ENCODE peak calls at places on chromosomes 1 and 21, in seven cellular contexts. Y, L, B, P, Z, X and I are unnamed samples.

GRCh38 chr1:176009951-176010350 is 197.1 kb downstream of the COP1 start:
- DNase-seq in Y (no peak), L (no peak), B (no peak), P (no peak), Z (no peak), X (no peak), I (no peak)

GRCh38 chr21:45076245-45076661 is 1.9 kb downstream of the ADARB1 start:
- DNase-seq in Y (peak), L (no peak), B (no peak), P (no peak), Z (peak), X (no peak), I (no peak)

GRCh38 chr1:238465449-238465848 is 574.7 kb upstream of the ZP4 start:
- DNase-seq in Y (peak), L (no peak), B (no peak), P (no peak), Z (no peak), X (no peak), I (no peak)

GRCh38 chr1:16077430-16078245 is 4.2 kb upstream of the FAM131C start:
- DNase-seq in Y (no peak), L (no peak), B (no peak), P (no peak), Z (no peak), X (peak), I (no peak)

GRCh38 chr1:226764533-226764932 is 25.5 kb upstream of the ITPKB start:
- DNase-seq in Y (no peak), L (no peak), B (no peak), P (no peak), Z (no peak), X (no peak), I (no peak)

GRCh38 chr1:21680918-21681317 is 11.8 kb upstream of the RAP1GAP start:
- DNase-seq in Y (no peak), L (no peak), B (no peak), P (no peak), Z (no peak), X (no peak), I (no peak)

GRCh38 chr1:8211620-8212442 is 106.1 kb upstream of the SLC45A1 start:
- DNase-seq in Y (peak), L (no peak), B (no peak), P (no peak), Z (peak), X (no peak), I (no peak)

GRCh38 chr1:23751050-23751814 is 8.0 kb downstream of the ELOA start:
- DNase-seq in Y (peak), L (peak), B (peak), P (no peak), Z (peak), X (peak), I (peak)

GRCh38 chr1:46903481-46903880 is 37.8 kb downstream of the CYP4A11 start:
- DNase-seq in Y (no peak), L (no peak), B (no peak), P (no peak), Z (no peak), X (no peak), I (no peak)

GRCh38 chr1:33683913-33684312 is 180.0 kb upstream of the HMGB4 start:
- DNase-seq in Y (no peak), L (no peak), B (no peak), P (no peak), Z (no peak), X (peak), I (no peak)

GRCh38 chr1:179493323-179493722 is 82.4 kb downstream of the NPHS2 start:
- DNase-seq in Y (no peak), L (no peak), B (no peak), P (no peak), Z (no peak), X (no peak), I (no peak)

GRCh38 chr1:53807916-53808315 is 30.2 kb downstream of the NDC1 start:
- DNase-seq in Y (no peak), L (no peak), B (no peak), P (no peak), Z (no peak), X (no peak), I (no peak)

GRCh38 chr1:70587803-70588465 is 176.9 kb downstream of the CTH start:
- DNase-seq in Y (no peak), L (no peak), B (no peak), P (no peak), Z (no peak), X (no peak), I (no peak)

GRCh38 chr1:68819190-68819829 is 322.4 kb upstream of the DEPDC1 start:
- DNase-seq in Y (peak), L (no peak), B (no peak), P (no peak), Z (peak), X (peak), I (no peak)

GRCh38 chr1:203629509-203630082 is 3.0 kb downstream of the ATP2B4 start:
- DNase-seq in Y (peak), L (no peak), B (peak), P (peak), Z (no peak), X (peak), I (peak)

GRCh38 chr21:34222031-34222335 is 141.8 kb upstream of the KCNE2 start:
- DNase-seq in Y (no peak), L (no peak), B (no peak), P (no peak), Z (no peak), X (no peak), I (no peak)

GRCh38 chr1:38779491-38779890 is 80.1 kb downstream of the RRAGC start:
- DNase-seq in Y (no peak), L (no peak), B (no peak), P (no peak), Z (no peak), X (no peak), I (no peak)

GRCh38 chr1:230822092-230822581 is 46.2 kb downstream of the C1orf198 start:
- DNase-seq in Y (peak), L (no peak), B (no peak), P (no peak), Z (no peak), X (no peak), I (no peak)

GRCh38 chr1:107277022-107277421 is 136.2 kb downstream of the NTNG1 start:
- DNase-seq in Y (peak), L (no peak), B (no peak), P (peak), Z (no peak), X (peak), I (no peak)

GRCh38 chr21:29302340-29302991 is 3.7 kb downstream of the BACH1 start:
- DNase-seq in Y (peak), L (no peak), B (no peak), P (no peak), Z (no peak), X (no peak), I (no peak)

GRCh38 chr1:218459878-218460277 is 114.7 kb downstream of the TGFB2 start:
- DNase-seq in Y (peak), L (no peak), B (no peak), P (no peak), Z (peak), X (no peak), I (no peak)